ENCODE peak calls at places on chromosome 18, in four cellular contexts. H, G, F and Q are unnamed samples.

GRCh38 chr18:37565138-37565984 is at the start of gene CELF4:
- DNase-seq in H (peak; percentile 40), G (no peak), F (no peak), Q (no peak)

GRCh38 chr18:59268722-59269562 is 4.3 kb downstream of the RAX start:
- DNase-seq in H (peak; percentile 84), G (peak; percentile 57), F (peak; percentile 13), Q (peak; percentile 27)

GRCh38 chr18:73479472-73479871 is 611.7 kb upstream of the NETO1 start:
- DNase-seq in H (no peak), G (no peak), F (no peak), Q (no peak)

GRCh38 chr18:13612111-13612997 is 114.0 kb downstream of the FAM210A start:
- DNase-seq in H (no peak), G (no peak), F (no peak), Q (no peak)

GRCh38 chr18:39969813-39970494 is 1985.1 kb upstream of the PIK3C3 start:
- DNase-seq in H (no peak), G (no peak), F (no peak), Q (no peak)

GRCh38 chr18:24964213-24964612 is 387.8 kb downstream of the ZNF521 start:
- DNase-seq in H (peak; percentile 51), G (no peak), F (no peak), Q (no peak)

GRCh38 chr18:38284992-38285391 is 719.4 kb upstream of the CELF4 start:
- DNase-seq in H (no peak), G (no peak), F (no peak), Q (no peak)

GRCh38 chr18:58580078-58580477 is 48.8 kb downstream of the ALPK2 start:
- DNase-seq in H (no peak), G (peak; percentile 27), F (no peak), Q (no peak)

GRCh38 chr18:63292844-63293683 is 26.5 kb downstream of the BCL2 start:
- DNase-seq in H (no peak), G (no peak), F (no peak), Q (no peak)

GRCh38 chr18:47987456-47987735 is 56.9 kb upstream of the SMAD2 start:
- DNase-seq in H (no peak), G (no peak), F (no peak), Q (no peak)

GRCh38 chr18:79530821-79531220 is 135.1 kb downstream of the NFATC1 start:
- DNase-seq in H (peak; percentile 4), G (no peak), F (no peak), Q (no peak)

GRCh38 chr18:49682301-49683190 is 120.7 kb downstream of the LIPG start:
- DNase-seq in H (no peak), G (no peak), F (no peak), Q (no peak)

GRCh38 chr18:59400407-59400806 is 41.3 kb upstream of the LMAN1 start:
- DNase-seq in H (no peak), G (no peak), F (no peak), Q (no peak)

GRCh38 chr18:68436485-68436884 is 278.4 kb downstream of the TMX3 start:
- DNase-seq in H (no peak), G (no peak), F (no peak), Q (no peak)

GRCh38 chr18:46433121-46433826 is 223.7 kb downstream of the LOXHD1 start:
- DNase-seq in H (peak; percentile 92), G (no peak), F (no peak), Q (peak; percentile 49)

GRCh38 chr18:41690332-41691110 is 264.5 kb upstream of the PIK3C3 start:
- DNase-seq in H (no peak), G (no peak), F (no peak), Q (no peak)

GRCh38 chr18:8426401-8426800 is 182.8 kb upstream of the RAB12 start:
- DNase-seq in H (peak; percentile 70), G (no peak), F (peak; percentile 24), Q (peak; percentile 49)

GRCh38 chr18:32349728-32350395 is 120.8 kb downstream of the GAREM1 start:
- DNase-seq in H (no peak), G (peak; percentile 13), F (peak; percentile 82), Q (no peak)

GRCh38 chr18:63869851-63870250 is 17.7 kb upstream of the SERPINB2 start:
- DNase-seq in H (no peak), G (no peak), F (no peak), Q (no peak)

GRCh38 chr18:48330016-48330991 is 78.9 kb downstream of the ZBTB7C start:
- DNase-seq in H (no peak), G (peak; percentile 32), F (no peak), Q (no peak)

GRCh38 chr18:28357785-28358401 is 181.0 kb upstream of the CDH2 start:
- DNase-seq in H (peak; percentile 17), G (no peak), F (peak; percentile 38), Q (no peak)

GRCh38 chr18:44589709-44590108 is 91.0 kb upstream of the SETBP1 start:
- DNase-seq in H (no peak), G (no peak), F (no peak), Q (no peak)

GRCh38 chr18:62877448-62878221 is 162.3 kb downstream of the PHLPP1 start:
- DNase-seq in H (peak; percentile 33), G (no peak), F (peak; percentile 30), Q (no peak)

GRCh38 chr18:13831864-13832508 is 8.0 kb downstream of the MC5R start:
- DNase-seq in H (no peak), G (no peak), F (peak; percentile 36), Q (no peak)

GRCh38 chr18:35362531-35362930 is 14.6 kb downstream of the ZNF396 start:
- DNase-seq in H (no peak), G (no peak), F (peak; percentile 27), Q (no peak)

GRCh38 chr18:78994977-78995582 is 15.5 kb downstream of the SALL3 start:
- DNase-seq in H (no peak), G (no peak), F (no peak), Q (no peak)

GRCh38 chr18:9673296-9674251 is 34.5 kb upstream of the RAB31 start:
- DNase-seq in H (no peak), G (peak; percentile 94), F (peak; percentile 86), Q (peak; percentile 55)

GRCh38 chr18:27120246-27120645 is 64.9 kb downstream of the CHST9 start:
- DNase-seq in H (no peak), G (no peak), F (no peak), Q (no peak)

GRCh38 chr18:44973282-44973681 is 292.6 kb downstream of the SETBP1 start:
- DNase-seq in H (no peak), G (no peak), F (no peak), Q (no peak)

GRCh38 chr18:74116628-74117554 is 30.7 kb downstream of the FBXO15 start:
- DNase-seq in H (peak; percentile 20), G (no peak), F (peak; percentile 20), Q (no peak)

GRCh38 chr18:63299837-63300787 is 19.5 kb downstream of the BCL2 start:
- DNase-seq in H (no peak), G (no peak), F (no peak), Q (no peak)

GRCh38 chr18:55322176-55322735 is 265.7 kb downstream of the TCF4 start:
- DNase-seq in H (peak; percentile 71), G (peak; percentile 1), F (no peak), Q (no peak)

GRCh38 chr18:45962461-45962860 is 4.7 kb downstream of the EPG5 start:
- DNase-seq in H (no peak), G (no peak), F (peak; percentile 45), Q (peak; percentile 16)

GRCh38 chr18:67568166-67568565 is 51.6 kb upstream of the DSEL start:
- DNase-seq in H (no peak), G (no peak), F (no peak), Q (no peak)

GRCh38 chr18:45121146-45121545 is 440.5 kb downstream of the SETBP1 start:
- DNase-seq in H (no peak), G (no peak), F (no peak), Q (no peak)

DNA sequence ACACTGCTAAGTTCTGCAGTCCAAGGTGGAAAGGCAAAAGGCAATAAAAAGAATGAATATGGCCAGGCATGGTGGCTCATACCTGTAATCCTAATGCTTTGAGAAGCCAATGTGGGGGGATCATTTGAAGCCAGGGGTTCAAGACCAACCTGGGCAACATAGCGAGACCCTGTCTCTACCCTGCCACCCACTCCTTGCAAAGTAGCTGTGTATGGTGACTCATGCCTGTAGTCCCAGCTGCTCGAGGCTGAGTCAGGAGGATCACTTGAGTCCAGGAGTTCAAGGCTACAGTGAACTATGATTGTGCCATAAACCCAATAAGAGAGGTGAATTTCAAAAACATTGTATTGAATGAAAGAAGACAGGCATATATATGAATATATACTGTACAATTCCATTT is 2.4 kb downstream of the MYL12B start:
- DNase-seq in H (no peak), G (no peak), F (peak; percentile 71), Q (no peak)
- TF ChIP-seq NR3C1 in H (no peak), G (no peak), F (no peak), Q (no peak)

GRCh38 chr18:6521804-6522418 is 107.2 kb upstream of the L3MBTL4 start:
- DNase-seq in H (peak; percentile 83), G (no peak), F (peak; percentile 53), Q (peak; percentile 61)
- TF ChIP-seq NR3C1 in H (no peak), G (no peak), F (no peak), Q (no peak)

GRCh38 chr18:22173221-22173927 is 4.0 kb downstream of the GATA6 start:
- DNase-seq in H (no peak), G (no peak), F (no peak), Q (no peak)
- TF ChIP-seq NR3C1 in H (no peak), G (no peak), F (no peak), Q (no peak)

GRCh38 chr18:11366410-11366809 is 217.0 kb upstream of the PIEZO2 start:
- DNase-seq in H (no peak), G (no peak), F (no peak), Q (no peak)
- TF ChIP-seq NR3C1 in H (no peak), G (no peak), F (no peak), Q (no peak)